ENCODE peak calls at places on chromosomes 11 and 22, in nine cellular contexts. One of them, this sample, is unnamed. For H3K4me1, the result is how much of the 10 kb centered on the place peaks cover.

GRCh38 chr22:38444783-38445182 is 10.2 kb downstream of the KCNJ4 start:
- DNase-seq in OCI-LY7: no peak
- DNase-seq in neural progenitor cell: no peak
- DNase-seq in HCT116: no peak
- DNase-seq in hepatocyte: no peak
- DNase-seq in GM23338: no peak
- DNase-seq in GM23248: no peak
- DNase-seq in MM.1S: no peak
- DNase-seq in SK-N-SH: no peak
- DNase-seq in this sample: no peak

GRCh38 chr22:17734197-17734596 is 40.1 kb downstream of the BID start:
- DNase-seq in OCI-LY7: no peak
- DNase-seq in neural progenitor cell: no peak
- DNase-seq in HCT116: no peak
- DNase-seq in hepatocyte: no peak
- DNase-seq in GM23338: no peak
- DNase-seq in GM23248: peak
- DNase-seq in MM.1S: no peak
- DNase-seq in SK-N-SH: no peak
- DNase-seq in this sample: no peak

GRCh38 chr11:69510471-69511357 is 29.3 kb downstream of the LINC01488 start:
- DNase-seq in OCI-LY7: no peak
- DNase-seq in neural progenitor cell: no peak
- DNase-seq in HCT116: no peak
- DNase-seq in hepatocyte: peak
- DNase-seq in GM23338: no peak
- DNase-seq in GM23248: peak
- DNase-seq in MM.1S: no peak
- DNase-seq in SK-N-SH: no peak
- DNase-seq in this sample: peak

GRCh38 chr11:124761301-124762021 is 629 bp downstream of the ESAM start:
- DNase-seq in OCI-LY7: no peak
- DNase-seq in neural progenitor cell: peak
- DNase-seq in HCT116: no peak
- DNase-seq in hepatocyte: no peak
- DNase-seq in GM23338: peak
- DNase-seq in GM23248: no peak
- DNase-seq in MM.1S: no peak
- DNase-seq in SK-N-SH: no peak
- DNase-seq in this sample: no peak

GRCh38 chr11:124876818-124877630 is 11.8 kb downstream of the ROBO3 start:
- DNase-seq in OCI-LY7: no peak
- DNase-seq in neural progenitor cell: no peak
- DNase-seq in HCT116: no peak
- DNase-seq in hepatocyte: no peak
- DNase-seq in GM23338: peak
- DNase-seq in GM23248: no peak
- DNase-seq in MM.1S: no peak
- DNase-seq in SK-N-SH: no peak
- DNase-seq in this sample: no peak

GRCh38 chr11:118009821-118010737 is 23.9 kb downstream of the IL10RA start:
- DNase-seq in OCI-LY7: peak
- DNase-seq in neural progenitor cell: no peak
- DNase-seq in HCT116: no peak
- DNase-seq in hepatocyte: no peak
- DNase-seq in GM23338: no peak
- DNase-seq in GM23248: no peak
- DNase-seq in MM.1S: no peak
- DNase-seq in SK-N-SH: no peak
- DNase-seq in this sample: no peak

GRCh38 chr11:18383388-18384156 is 10.8 kb upstream of the LDHA start:
- DNase-seq in OCI-LY7: peak
- DNase-seq in neural progenitor cell: peak
- DNase-seq in HCT116: peak
- DNase-seq in hepatocyte: peak
- DNase-seq in GM23338: peak
- DNase-seq in GM23248: peak
- DNase-seq in MM.1S: peak
- DNase-seq in SK-N-SH: peak
- DNase-seq in this sample: peak

GRCh38 chr11:32396331-32396730 is 39.0 kb downstream of the WT1 start:
- DNase-seq in OCI-LY7: no peak
- DNase-seq in neural progenitor cell: no peak
- DNase-seq in HCT116: no peak
- DNase-seq in hepatocyte: no peak
- DNase-seq in GM23338: no peak
- DNase-seq in GM23248: no peak
- DNase-seq in MM.1S: no peak
- DNase-seq in SK-N-SH: no peak
- DNase-seq in this sample: no peak

GRCh38 chr11:114263510-114264170 is 32.6 kb upstream of the NNMT start:
- DNase-seq in OCI-LY7: no peak
- DNase-seq in neural progenitor cell: no peak
- DNase-seq in HCT116: no peak
- DNase-seq in hepatocyte: no peak
- DNase-seq in GM23338: no peak
- DNase-seq in GM23248: no peak
- DNase-seq in MM.1S: no peak
- DNase-seq in SK-N-SH: no peak
- DNase-seq in this sample: no peak

GRCh38 chr11:577611-577894 is 1.3 kb downstream of the PHRF1 start:
- DNase-seq in OCI-LY7: no peak
- DNase-seq in neural progenitor cell: no peak
- DNase-seq in HCT116: no peak
- DNase-seq in hepatocyte: no peak
- DNase-seq in GM23338: no peak
- DNase-seq in GM23248: no peak
- DNase-seq in MM.1S: no peak
- DNase-seq in SK-N-SH: no peak
- DNase-seq in this sample: no peak
- H3K4me1 ChIP-seq in OCI-LY7: under half
- H3K4me1 ChIP-seq in neural progenitor cell: under half
- H3K4me1 ChIP-seq in HCT116: under half
- H3K4me1 ChIP-seq in hepatocyte: half or more
- H3K4me1 ChIP-seq in GM23338: under half
- H3K4me1 ChIP-seq in GM23248: under half
- H3K4me1 ChIP-seq in MM.1S: under half
- H3K4me1 ChIP-seq in SK-N-SH: under half
- H3K4me1 ChIP-seq in this sample: under half

GRCh38 chr11:110777765-110778164 is 65.5 kb upstream of the ARHGAP20 start:
- DNase-seq in OCI-LY7: no peak
- DNase-seq in neural progenitor cell: no peak
- DNase-seq in HCT116: no peak
- DNase-seq in hepatocyte: no peak
- DNase-seq in GM23338: no peak
- DNase-seq in GM23248: peak
- DNase-seq in MM.1S: no peak
- DNase-seq in SK-N-SH: no peak
- DNase-seq in this sample: peak
- TF ChIP-seq EZH2phosphoT487 in OCI-LY7: no peak
- TF ChIP-seq EZH2phosphoT487 in neural progenitor cell: no peak
- TF ChIP-seq EZH2phosphoT487 in HCT116: no peak
- TF ChIP-seq EZH2phosphoT487 in hepatocyte: no peak
- TF ChIP-seq EZH2phosphoT487 in GM23338: no peak
- TF ChIP-seq EZH2phosphoT487 in GM23248: no peak
- TF ChIP-seq EZH2phosphoT487 in MM.1S: no peak
- TF ChIP-seq EZH2phosphoT487 in SK-N-SH: no peak
- TF ChIP-seq EZH2phosphoT487 in this sample: no peak

GRCh38 chr11:36361901-36362391 is 65.9 kb downstream of the PRR5L start:
- DNase-seq in OCI-LY7: no peak
- DNase-seq in neural progenitor cell: peak
- DNase-seq in HCT116: no peak
- DNase-seq in hepatocyte: peak
- DNase-seq in GM23338: peak
- DNase-seq in GM23248: peak
- DNase-seq in MM.1S: no peak
- DNase-seq in SK-N-SH: no peak
- DNase-seq in this sample: peak
- H3K4me1 ChIP-seq in OCI-LY7: half or more
- H3K4me1 ChIP-seq in neural progenitor cell: under half
- H3K4me1 ChIP-seq in HCT116: under half
- H3K4me1 ChIP-seq in hepatocyte: under half
- H3K4me1 ChIP-seq in GM23338: under half
- H3K4me1 ChIP-seq in GM23248: under half
- H3K4me1 ChIP-seq in MM.1S: under half
- H3K4me1 ChIP-seq in SK-N-SH: under half
- H3K4me1 ChIP-seq in this sample: under half

GRCh38 chr11:75986966-75987365 is 172.0 kb downstream of the UVRAG start:
- DNase-seq in OCI-LY7: no peak
- DNase-seq in neural progenitor cell: no peak
- DNase-seq in HCT116: no peak
- DNase-seq in hepatocyte: no peak
- DNase-seq in GM23338: no peak
- DNase-seq in GM23248: no peak
- DNase-seq in MM.1S: no peak
- DNase-seq in SK-N-SH: no peak
- DNase-seq in this sample: no peak
- TF ChIP-seq EZH2phosphoT487 in OCI-LY7: no peak
- TF ChIP-seq EZH2phosphoT487 in neural progenitor cell: no peak
- TF ChIP-seq EZH2phosphoT487 in HCT116: no peak
- TF ChIP-seq EZH2phosphoT487 in hepatocyte: no peak
- TF ChIP-seq EZH2phosphoT487 in GM23338: no peak
- TF ChIP-seq EZH2phosphoT487 in GM23248: no peak
- TF ChIP-seq EZH2phosphoT487 in MM.1S: no peak
- TF ChIP-seq EZH2phosphoT487 in SK-N-SH: no peak
- TF ChIP-seq EZH2phosphoT487 in this sample: no peak

DNA sequence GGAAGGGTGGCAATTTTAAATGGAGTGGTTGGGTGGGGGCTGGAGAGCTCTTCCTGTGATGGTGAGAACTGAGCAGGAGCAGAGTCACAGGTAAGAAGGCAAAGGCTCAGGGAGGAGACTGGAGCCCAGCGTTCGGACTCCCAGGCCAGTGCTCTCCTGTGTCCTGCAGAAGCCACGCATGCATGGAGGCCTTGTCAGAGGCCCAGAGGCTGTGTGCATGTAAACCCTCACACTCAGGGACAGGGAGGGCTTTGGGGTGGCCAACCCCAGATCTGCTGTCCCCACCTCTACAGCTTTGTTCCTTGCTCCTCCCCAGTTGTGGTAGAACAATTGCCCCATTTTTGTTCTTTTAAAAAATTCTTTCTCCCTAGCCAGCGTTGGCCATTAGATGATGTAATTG is 130.4 kb upstream of the PARVA start:
- DNase-seq in OCI-LY7: no peak
- DNase-seq in neural progenitor cell: no peak
- DNase-seq in HCT116: no peak
- DNase-seq in hepatocyte: no peak
- DNase-seq in GM23338: no peak
- DNase-seq in GM23248: no peak
- DNase-seq in MM.1S: no peak
- DNase-seq in SK-N-SH: no peak
- DNase-seq in this sample: no peak
- H3K4me1 ChIP-seq in OCI-LY7: under half
- H3K4me1 ChIP-seq in neural progenitor cell: under half
- H3K4me1 ChIP-seq in HCT116: under half
- H3K4me1 ChIP-seq in hepatocyte: under half
- H3K4me1 ChIP-seq in GM23338: under half
- H3K4me1 ChIP-seq in GM23248: under half
- H3K4me1 ChIP-seq in MM.1S: under half
- H3K4me1 ChIP-seq in SK-N-SH: under half
- H3K4me1 ChIP-seq in this sample: under half

GRCh38 chr11:82902880-82903279 is 1.3 kb downstream of the DDIAS start:
- DNase-seq in OCI-LY7: no peak
- DNase-seq in neural progenitor cell: no peak
- DNase-seq in HCT116: no peak
- DNase-seq in hepatocyte: no peak
- DNase-seq in GM23338: no peak
- DNase-seq in GM23248: no peak
- DNase-seq in MM.1S: no peak
- DNase-seq in SK-N-SH: no peak
- DNase-seq in this sample: no peak
- TF ChIP-seq EZH2phosphoT487 in OCI-LY7: no peak
- TF ChIP-seq EZH2phosphoT487 in neural progenitor cell: no peak
- TF ChIP-seq EZH2phosphoT487 in HCT116: no peak
- TF ChIP-seq EZH2phosphoT487 in hepatocyte: no peak
- TF ChIP-seq EZH2phosphoT487 in GM23338: no peak
- TF ChIP-seq EZH2phosphoT487 in GM23248: no peak
- TF ChIP-seq EZH2phosphoT487 in MM.1S: no peak
- TF ChIP-seq EZH2phosphoT487 in SK-N-SH: no peak
- TF ChIP-seq EZH2phosphoT487 in this sample: no peak

GRCh38 chr22:48235744-48236143 is 1473.3 kb downstream of the TBC1D22A start:
- DNase-seq in OCI-LY7: no peak
- DNase-seq in neural progenitor cell: no peak
- DNase-seq in HCT116: no peak
- DNase-seq in hepatocyte: no peak
- DNase-seq in GM23338: no peak
- DNase-seq in GM23248: no peak
- DNase-seq in MM.1S: no peak
- DNase-seq in SK-N-SH: no peak
- DNase-seq in this sample: no peak
- H3K4me1 ChIP-seq in OCI-LY7: under half
- H3K4me1 ChIP-seq in neural progenitor cell: under half
- H3K4me1 ChIP-seq in HCT116: under half
- H3K4me1 ChIP-seq in hepatocyte: under half
- H3K4me1 ChIP-seq in GM23338: under half
- H3K4me1 ChIP-seq in GM23248: under half
- H3K4me1 ChIP-seq in MM.1S: under half
- H3K4me1 ChIP-seq in SK-N-SH: under half
- H3K4me1 ChIP-seq in this sample: under half

DNA sequence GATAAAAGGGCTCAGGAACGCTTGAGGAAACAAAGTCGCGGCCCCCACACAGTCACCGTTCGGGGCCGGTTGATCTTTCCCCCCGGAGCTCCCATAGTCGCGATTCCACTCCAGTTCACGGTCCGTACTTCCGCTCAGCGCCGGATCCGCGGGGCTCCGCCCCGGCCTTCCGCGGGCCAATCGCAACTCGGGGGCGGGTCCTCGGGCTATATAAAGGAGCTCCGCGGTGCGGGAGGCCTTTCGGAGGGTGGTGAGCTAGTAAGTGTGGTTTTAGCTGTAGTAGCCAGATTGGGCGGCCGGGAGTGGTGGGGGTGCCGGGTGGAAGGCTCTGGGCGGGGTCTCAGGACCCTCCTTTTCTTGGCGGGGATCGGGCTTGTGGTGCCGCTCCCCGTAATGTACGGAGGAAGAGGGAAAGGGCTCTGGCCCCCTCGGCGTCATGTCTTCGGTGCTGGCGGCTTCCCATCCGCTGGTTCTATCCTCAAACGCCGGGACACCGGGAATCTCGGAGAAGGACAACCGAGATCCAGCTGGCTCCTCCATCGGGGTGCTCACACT is at the start of the genes C11orf98 and CSKMT:
- DNase-seq in OCI-LY7: peak
- DNase-seq in neural progenitor cell: peak
- DNase-seq in HCT116: peak
- DNase-seq in hepatocyte: peak
- DNase-seq in GM23338: peak
- DNase-seq in GM23248: peak
- DNase-seq in MM.1S: peak
- DNase-seq in SK-N-SH: peak
- DNase-seq in this sample: peak
- TF ChIP-seq EZH2phosphoT487 in OCI-LY7: no peak
- TF ChIP-seq EZH2phosphoT487 in neural progenitor cell: no peak
- TF ChIP-seq EZH2phosphoT487 in HCT116: no peak
- TF ChIP-seq EZH2phosphoT487 in hepatocyte: no peak
- TF ChIP-seq EZH2phosphoT487 in GM23338: no peak
- TF ChIP-seq EZH2phosphoT487 in GM23248: no peak
- TF ChIP-seq EZH2phosphoT487 in MM.1S: no peak
- TF ChIP-seq EZH2phosphoT487 in SK-N-SH: no peak
- TF ChIP-seq EZH2phosphoT487 in this sample: no peak